ENCODE peak calls at places on chromosomes 3 and 15, in seven cellular contexts. I is thyroid gland, D is OCI-LY7, J is AG09309, U is A549, V is BJ, L is neural progenitor cell. M is an unnamed sample.

GRCh38 chr15:25053000-25053815 is 98.4 kb downstream of the SNRPN start:
- DNase-seq in I (peak; percentile 1), D (no peak), J (no peak), U (no peak), V (no peak), L (no peak), M (no peak)

GRCh38 chr15:26023231-26023630 is 160.1 kb upstream of the ATP10A start:
- DNase-seq in I (no peak), D (no peak), J (no peak), U (no peak), V (no peak), L (no peak), M (no peak)

GRCh38 chr15:93987068-93987467 is 244.3 kb upstream of the MCTP2 start:
- DNase-seq in I (no peak), D (peak; percentile 20), J (no peak), U (no peak), V (no peak), L (no peak), M (no peak)

GRCh38 chr3:123712077-123712860 is 127.4 kb upstream of the HACD2 start:
- DNase-seq in I (no peak), D (no peak), J (no peak), U (no peak), V (no peak), L (no peak), M (no peak)

GRCh38 chr15:65595960-65596359 is 15.0 kb downstream of the INTS14 start:
- DNase-seq in I (no peak), D (peak; percentile 57), J (no peak), U (peak; percentile 62), V (no peak), L (peak; percentile 41), M (no peak)

GRCh38 chr3:125143982-125144652 is 68.4 kb downstream of the SLC12A8 start:
- DNase-seq in I (no peak), D (no peak), J (no peak), U (no peak), V (no peak), L (no peak), M (no peak)

GRCh38 chr3:156751461-156752025 is 74.6 kb upstream of the LEKR1 start:
- DNase-seq in I (peak; percentile 16), D (no peak), J (peak; percentile 98), U (no peak), V (peak; percentile 96), L (peak; percentile 90), M (peak; percentile 90)

GRCh38 chr3:73558399-73559075 is 66.2 kb downstream of the PDZRN3 start:
- DNase-seq in I (no peak), D (no peak), J (no peak), U (no peak), V (no peak), L (no peak), M (no peak)

GRCh38 chr3:116093374-116093773 is 351.9 kb downstream of the LSAMP start:
- DNase-seq in I (no peak), D (no peak), J (no peak), U (no peak), V (no peak), L (no peak), M (no peak)

GRCh38 chr3:155631323-155632019 is 113.4 kb downstream of the PLCH1 start:
- DNase-seq in I (no peak), D (no peak), J (no peak), U (no peak), V (no peak), L (no peak), M (no peak)

GRCh38 chr3:66499881-66500574 is 794 bp downstream of the LRIG1 start:
- DNase-seq in I (peak; percentile 40), D (peak; percentile 40), J (no peak), U (peak; percentile 20), V (no peak), L (peak; percentile 47), M (no peak)

GRCh38 chr3:191336833-191337232 is 6.5 kb upstream of the UTS2B start:
- DNase-seq in I (no peak), D (no peak), J (no peak), U (no peak), V (no peak), L (no peak), M (no peak)

GRCh38 chr15:99504071-99504822 is 61.5 kb upstream of the MEF2A start:
- DNase-seq in I (no peak), D (peak; percentile 57), J (no peak), U (no peak), V (no peak), L (no peak), M (no peak)

GRCh38 chr3:146326875-146327543 is 76.1 kb upstream of the PLSCR4 start:
- DNase-seq in I (peak; percentile 41), D (peak; percentile 0), J (peak; percentile 49), U (peak; percentile 31), V (peak; percentile 18), L (peak; percentile 34), M (peak; percentile 53)

GRCh38 chr3:115503386-115503785 is 119.9 kb upstream of the GAP43 start:
- DNase-seq in I (no peak), D (no peak), J (no peak), U (no peak), V (no peak), L (no peak), M (no peak)

GRCh38 chr3:137204409-137204808 is 246.6 kb downstream of the IL20RB start:
- DNase-seq in I (no peak), D (no peak), J (no peak), U (no peak), V (no peak), L (no peak), M (no peak)

GRCh38 chr3:66723231-66723630 is 222.4 kb upstream of the LRIG1 start:
- DNase-seq in I (no peak), D (no peak), J (no peak), U (no peak), V (no peak), L (no peak), M (no peak)

GRCh38 chr3:156908398-156908797 is 82.2 kb downstream of the LEKR1 start:
- DNase-seq in I (no peak), D (no peak), J (no peak), U (no peak), V (no peak), L (no peak), M (no peak)

GRCh38 chr15:51121118-51121517 is 26.4 kb upstream of the TNFAIP8L3 start:
- DNase-seq in I (no peak), D (no peak), J (peak; percentile 84), U (peak; percentile 71), V (peak; percentile 69), L (peak; percentile 15), M (peak; percentile 53)

GRCh38 chr15:81729340-81729739 is 316.5 kb downstream of the MEX3B start:
- DNase-seq in I (no peak), D (no peak), J (no peak), U (no peak), V (no peak), L (no peak), M (no peak)

GRCh38 chr15:51450001-51450400 is 108.5 kb downstream of the GLDN start:
- DNase-seq in I (no peak), D (no peak), J (no peak), U (no peak), V (no peak), L (no peak), M (no peak)

GRCh38 chr15:80105193-80105984 is 45.9 kb downstream of the ZFAND6 start:
- DNase-seq in I (no peak), D (no peak), J (peak; percentile 55), U (no peak), V (peak; percentile 52), L (no peak), M (peak; percentile 12)

GRCh38 chr3:18349197-18349798 is 75.8 kb downstream of the SATB1 start:
- DNase-seq in I (no peak), D (no peak), J (no peak), U (no peak), V (no peak), L (peak; percentile 2), M (no peak)

GRCh38 chr3:184334470-184335158 is 2.8 kb upstream of the FAM131A start:
- DNase-seq in I (no peak), D (no peak), J (no peak), U (peak; percentile 28), V (no peak), L (no peak), M (no peak)

GRCh38 chr15:80173022-80173759 is 20.4 kb downstream of the FAH start:
- DNase-seq in I (peak; percentile 79), D (peak; percentile 79), J (no peak), U (peak; percentile 74), V (no peak), L (peak; percentile 81), M (no peak)

GRCh38 chr3:100891033-100891432 is 102.2 kb downstream of the ABI3BP start:
- DNase-seq in I (no peak), D (no peak), J (no peak), U (no peak), V (no peak), L (no peak), M (no peak)

GRCh38 chr3:183576487-183577107 is 21.1 kb upstream of the KLHL6 start:
- DNase-seq in I (no peak), D (peak; percentile 97), J (no peak), U (no peak), V (no peak), L (peak; percentile 66), M (no peak)

GRCh38 chr3:176916777-176917176 is 280.5 kb downstream of the TBL1XR1 start:
- DNase-seq in I (peak; percentile 46), D (no peak), J (no peak), U (no peak), V (no peak), L (no peak), M (no peak)

GRCh38 chr15:27124287-27124830 is 153.4 kb downstream of the GABRG3 start:
- DNase-seq in I (no peak), D (no peak), J (no peak), U (no peak), V (no peak), L (no peak), M (no peak)

DNA sequence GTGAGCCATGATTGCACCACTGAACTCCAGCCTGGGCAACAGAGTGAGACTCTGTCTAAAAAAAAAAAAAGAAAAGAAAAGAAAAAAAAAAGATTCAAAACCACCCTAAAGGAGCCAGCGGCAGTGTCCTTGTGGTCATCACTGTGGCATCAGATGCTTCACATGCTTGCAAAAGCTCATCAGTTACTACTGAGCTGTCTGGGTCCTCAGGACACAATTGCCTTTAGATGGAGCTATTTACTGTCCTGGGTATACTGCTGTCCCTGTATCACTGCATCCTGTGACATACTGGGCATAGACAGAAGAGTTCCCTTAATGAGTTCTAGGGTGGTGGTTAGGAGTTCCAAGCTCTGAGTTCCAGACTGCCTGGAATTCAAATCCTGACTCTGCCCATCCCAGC is 85.8 kb downstream of the LINGO1 start:
- DNase-seq in I (no peak), D (no peak), J (no peak), U (no peak), V (no peak), L (no peak), M (no peak)
- TF ChIP-seq CTCF in I (no peak), D (no peak), J (no peak), U (no peak), V (no peak), L (no peak), M (no peak)

GRCh38 chr3:99218468-99218867 is 317.0 kb upstream of the DCBLD2 start:
- DNase-seq in I (no peak), D (no peak), J (no peak), U (no peak), V (no peak), L (no peak), M (no peak)
- TF ChIP-seq CTCF in I (no peak), D (peak; percentile 35), J (no peak), U (no peak), V (no peak), L (peak; percentile 12), M (no peak)

GRCh38 chr3:161560006-161560637 is 63.5 kb downstream of the OTOL1 start:
- DNase-seq in I (peak; percentile 6), D (peak; percentile 12), J (no peak), U (peak; percentile 3), V (no peak), L (peak; percentile 83), M (peak; percentile 4)
- TF ChIP-seq CTCF in I (peak; percentile 20), D (peak; percentile 68), J (peak; percentile 68), U (peak; percentile 75), V (peak; percentile 67), L (peak; percentile 82), M (peak; percentile 74)

GRCh38 chr3:150235799-150236198 is 172.3 kb upstream of the TSC22D2 start:
- DNase-seq in I (no peak), D (no peak), J (peak; percentile 68), U (no peak), V (peak; percentile 79), L (no peak), M (no peak)
- TF ChIP-seq CTCF in I (no peak), D (no peak), J (no peak), U (no peak), V (no peak), L (no peak), M (no peak)